ENCODE peak calls at places on chromosomes 13 and 19, in seven cellular contexts. R, H, U, P, F, D and V are unnamed samples.

GRCh38 chr13:36357692-36358091 is 11.5 kb upstream of the SPART start:
- DNase-seq in R (no peak), H (no peak), U (no peak), P (no peak), F (no peak), D (no peak), V (no peak)

GRCh38 chr19:52307275-52307674 is 10.3 kb downstream of the ZNF480 start:
- DNase-seq in R (no peak), H (no peak), U (no peak), P (no peak), F (no peak), D (no peak), V (no peak)

GRCh38 chr13:90723381-90723780 is 624.1 kb upstream of the MIR17HG start:
- DNase-seq in R (no peak), H (no peak), U (no peak), P (no peak), F (no peak), D (no peak), V (no peak)

GRCh38 chr13:109867766-109868165 is 81.4 kb upstream of the IRS2 start:
- DNase-seq in R (no peak), H (no peak), U (no peak), P (no peak), F (no peak), D (no peak), V (no peak)

GRCh38 chr19:34639491-34640085 is 37.4 kb downstream of the SCGB2B2 start:
- DNase-seq in R (peak; percentile 91), H (peak; percentile 17), U (no peak), P (peak; percentile 88), F (no peak), D (no peak), V (peak; percentile 49)

GRCh38 chr19:45758921-45759320 is 10.1 kb downstream of the SIX5 start:
- DNase-seq in R (no peak), H (no peak), U (no peak), P (no peak), F (no peak), D (no peak), V (no peak)

GRCh38 chr13:50127726-50128291 is 112.6 kb downstream of the KCNRG start:
- DNase-seq in R (no peak), H (no peak), U (no peak), P (no peak), F (peak; percentile 26), D (no peak), V (no peak)

GRCh38 chr19:18807861-18808331 is 16.8 kb upstream of the COMP start:
- DNase-seq in R (no peak), H (no peak), U (no peak), P (no peak), F (no peak), D (no peak), V (no peak)

GRCh38 chr13:36778083-36778671 is 40.8 kb upstream of the RFXAP start:
- DNase-seq in R (peak; percentile 64), H (no peak), U (no peak), P (no peak), F (no peak), D (no peak), V (no peak)

GRCh38 chr19:42088471-42089190 is 12.7 kb downstream of the ZNF574 start:
- DNase-seq in R (no peak), H (no peak), U (no peak), P (no peak), F (no peak), D (no peak), V (no peak)

GRCh38 chr19:14118165-14119051 is 846 bp upstream of the PRKACA start:
- DNase-seq in R (peak; percentile 68), H (peak; percentile 80), U (peak; percentile 94), P (peak; percentile 42), F (peak; percentile 85), D (no peak), V (peak; percentile 91)

GRCh38 chr19:51226068-51226467 is 1.2 kb downstream of the CD33 start:
- DNase-seq in R (no peak), H (no peak), U (no peak), P (no peak), F (no peak), D (no peak), V (no peak)

GRCh38 chr13:79966039-79966438 is 374.9 kb downstream of the SPRY2 start:
- DNase-seq in R (no peak), H (no peak), U (no peak), P (no peak), F (no peak), D (no peak), V (no peak)

GRCh38 chr13:41458187-41458938 is 1.0 kb downstream of the RGCC start:
- DNase-seq in R (peak; percentile 50), H (peak; percentile 63), U (peak; percentile 36), P (no peak), F (peak; percentile 66), D (peak; percentile 53), V (no peak)

GRCh38 chr19:50720181-50720920 is 749 bp upstream of the SHANK1 start:
- DNase-seq in R (no peak), H (no peak), U (no peak), P (no peak), F (no peak), D (peak; percentile 14), V (no peak)

GRCh38 chr13:108525867-108526266 is 103.5 kb upstream of the MYO16 start:
- DNase-seq in R (no peak), H (no peak), U (no peak), P (no peak), F (no peak), D (no peak), V (no peak)

GRCh38 chr13:79742923-79743322 is 262.0 kb downstream of the NDFIP2 start:
- DNase-seq in R (no peak), H (no peak), U (no peak), P (no peak), F (no peak), D (no peak), V (no peak)